ENCODE peak calls at places on chromosomes 2 and 18, in four cellular contexts. One of them, this sample, is unnamed.

GRCh38 chr18:24112874-24113615 is 25.8 kb upstream of the CABYR start:
- DNase-seq in CD4-positive, CD25-positive, alpha-beta regulatory T cell: no peak
- DNase-seq in psoas muscle: no peak
- DNase-seq in IMR-90: peak; percentile 69
- DNase-seq in this sample: no peak

GRCh38 chr2:72931280-72931910 is 14.1 kb downstream of the EMX1 start:
- DNase-seq in IMR-90: peak; percentile 59
- DNase-seq in psoas muscle: no peak
- DNase-seq in CD4-positive, CD25-positive, alpha-beta regulatory T cell: no peak
- DNase-seq in this sample: peak; percentile 5

GRCh38 chr2:158943973-158944372 is 24.5 kb upstream of the TANC1 start:
- DNase-seq in IMR-90: no peak
- DNase-seq in CD4-positive, CD25-positive, alpha-beta regulatory T cell: no peak
- DNase-seq in psoas muscle: no peak
- DNase-seq in this sample: no peak

GRCh38 chr18:37422116-37422515 is 143.5 kb downstream of the CELF4 start:
- DNase-seq in IMR-90: no peak
- DNase-seq in CD4-positive, CD25-positive, alpha-beta regulatory T cell: no peak
- DNase-seq in psoas muscle: no peak
- DNase-seq in this sample: no peak

GRCh38 chr2:69579561-69579960 is 64.0 kb downstream of the AAK1 start:
- DNase-seq in IMR-90: no peak
- DNase-seq in CD4-positive, CD25-positive, alpha-beta regulatory T cell: no peak
- DNase-seq in psoas muscle: no peak
- DNase-seq in this sample: no peak

GRCh38 chr2:150566289-150566688 is 78.8 kb upstream of the RND3 start:
- DNase-seq in psoas muscle: no peak
- DNase-seq in IMR-90: peak; percentile 34
- DNase-seq in CD4-positive, CD25-positive, alpha-beta regulatory T cell: no peak
- DNase-seq in this sample: no peak

GRCh38 chr2:126788113-126788512 is 110.6 kb upstream of the TEX51 start:
- DNase-seq in CD4-positive, CD25-positive, alpha-beta regulatory T cell: no peak
- DNase-seq in psoas muscle: no peak
- DNase-seq in IMR-90: no peak
- DNase-seq in this sample: no peak

GRCh38 chr2:191366199-191366598 is 121.0 kb downstream of the MYO1B start:
- DNase-seq in CD4-positive, CD25-positive, alpha-beta regulatory T cell: no peak
- DNase-seq in psoas muscle: no peak
- DNase-seq in IMR-90: peak; percentile 89
- DNase-seq in this sample: no peak

GRCh38 chr2:8676915-8677645 is 4.8 kb upstream of the ID2 start:
- DNase-seq in psoas muscle: no peak
- DNase-seq in CD4-positive, CD25-positive, alpha-beta regulatory T cell: no peak
- DNase-seq in IMR-90: peak; percentile 9
- DNase-seq in this sample: peak; percentile 74

GRCh38 chr18:49967171-49967570 is 153.8 kb upstream of the ACAA2 start:
- DNase-seq in IMR-90: no peak
- DNase-seq in psoas muscle: no peak
- DNase-seq in CD4-positive, CD25-positive, alpha-beta regulatory T cell: no peak
- DNase-seq in this sample: no peak

GRCh38 chr2:212777020-212777491 is 238.5 kb upstream of the ERBB4 start:
- DNase-seq in CD4-positive, CD25-positive, alpha-beta regulatory T cell: peak; percentile 72
- DNase-seq in IMR-90: peak; percentile 46
- DNase-seq in psoas muscle: no peak
- DNase-seq in this sample: no peak

GRCh38 chr2:224442092-224442999 is 40.4 kb upstream of the FAM124B start:
- DNase-seq in CD4-positive, CD25-positive, alpha-beta regulatory T cell: peak; percentile 17
- DNase-seq in psoas muscle: peak; percentile 27
- DNase-seq in IMR-90: no peak
- DNase-seq in this sample: no peak

GRCh38 chr2:83006991-83007390 is 1452.1 kb downstream of the SUCLG1 start:
- DNase-seq in psoas muscle: no peak
- DNase-seq in CD4-positive, CD25-positive, alpha-beta regulatory T cell: no peak
- DNase-seq in IMR-90: no peak
- DNase-seq in this sample: no peak

GRCh38 chr2:197498937-197499593 is 575 bp downstream of the HSPD1 start:
- DNase-seq in psoas muscle: peak; percentile 56
- DNase-seq in IMR-90: peak; percentile 42
- DNase-seq in CD4-positive, CD25-positive, alpha-beta regulatory T cell: peak; percentile 71
- DNase-seq in this sample: peak; percentile 77

GRCh38 chr2:197496695-197497094 is 2.9 kb downstream of the HSPD1 start:
- DNase-seq in IMR-90: no peak
- DNase-seq in CD4-positive, CD25-positive, alpha-beta regulatory T cell: no peak
- DNase-seq in psoas muscle: no peak
- DNase-seq in this sample: no peak

GRCh38 chr2:197498627-197498936 is 1.1 kb downstream of the HSPD1 start:
- DNase-seq in psoas muscle: no peak
- DNase-seq in CD4-positive, CD25-positive, alpha-beta regulatory T cell: no peak
- DNase-seq in IMR-90: no peak
- DNase-seq in this sample: no peak

GRCh38 chr2:197495433-197496134 is 4.1 kb downstream of the HSPD1 start:
- DNase-seq in CD4-positive, CD25-positive, alpha-beta regulatory T cell: no peak
- DNase-seq in IMR-90: no peak
- DNase-seq in psoas muscle: no peak
- DNase-seq in this sample: no peak

GRCh38 chr2:197497301-197497700 is 2.3 kb downstream of the HSPD1 start:
- DNase-seq in psoas muscle: no peak
- DNase-seq in CD4-positive, CD25-positive, alpha-beta regulatory T cell: no peak
- DNase-seq in IMR-90: no peak
- DNase-seq in this sample: no peak
- H3K4me3 ChIP-seq in psoas muscle: peak overlapping the region; percentile 89
- H3K4me3 ChIP-seq in CD4-positive, CD25-positive, alpha-beta regulatory T cell: peak overlapping the region; percentile 89
- H3K4me3 ChIP-seq in IMR-90: no peak overlapping the region
- H3K4me3 ChIP-seq in this sample: no peak overlapping the region

GRCh38 chr2:113075600-113075999 is 7.8 kb downstream of the IL1F10 start:
- DNase-seq in IMR-90: no peak
- DNase-seq in psoas muscle: no peak
- DNase-seq in CD4-positive, CD25-positive, alpha-beta regulatory T cell: no peak
- DNase-seq in this sample: no peak
- H3K4me1 ChIP-seq in IMR-90: no peaks in the 10 kb centered on the region
- H3K4me1 ChIP-seq in psoas muscle: no peaks in the 10 kb centered on the region
- H3K4me1 ChIP-seq in CD4-positive, CD25-positive, alpha-beta regulatory T cell: no peaks in the 10 kb centered on the region
- H3K4me1 ChIP-seq in this sample: no peaks in the 10 kb centered on the region

DNA sequence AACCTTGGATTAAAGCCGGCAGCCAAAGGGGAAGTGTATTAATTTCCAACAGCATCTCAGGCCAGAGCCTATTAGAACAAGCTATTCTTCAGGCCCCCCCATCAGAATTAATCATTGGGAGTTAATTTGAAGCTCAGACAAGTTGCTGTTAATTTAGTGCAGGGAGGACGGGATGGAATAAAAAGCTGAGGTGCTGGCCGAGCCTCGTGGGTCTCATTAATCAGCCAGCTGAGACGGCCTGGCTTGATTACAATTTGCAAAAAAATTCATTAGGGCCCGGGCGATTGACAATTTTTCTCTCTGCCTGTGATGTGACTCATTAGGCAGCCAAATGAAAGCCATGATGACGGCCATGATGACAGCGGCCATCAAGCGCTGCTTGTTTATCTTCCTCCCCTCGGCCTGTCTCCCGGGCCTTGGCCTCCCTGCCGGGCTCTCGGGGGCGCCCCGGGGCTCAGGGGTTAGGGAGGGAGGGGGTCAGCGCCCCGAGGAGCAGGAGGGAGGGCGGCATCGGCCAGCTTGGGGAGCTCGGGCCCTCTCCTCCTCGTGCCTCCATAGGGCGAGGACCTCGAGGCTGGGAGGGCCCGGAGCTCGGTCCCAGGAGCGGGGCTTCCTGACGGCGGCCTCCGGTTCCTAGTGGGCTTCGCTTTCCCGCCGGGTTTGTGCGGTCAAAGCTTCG is 5.2 kb downstream of the GBX2 start:
- DNase-seq in CD4-positive, CD25-positive, alpha-beta regulatory T cell: no peak
- DNase-seq in IMR-90: no peak
- DNase-seq in psoas muscle: no peak
- DNase-seq in this sample: no peak
- H3K27me3 ChIP-seq in CD4-positive, CD25-positive, alpha-beta regulatory T cell: no peaks in the 10 kb centered on the region
- H3K27me3 ChIP-seq in IMR-90: peaks cover 98% of the 10 kb centered on the region
- H3K27me3 ChIP-seq in psoas muscle: peaks cover 82% of the 10 kb centered on the region
- H3K27me3 ChIP-seq in this sample: peaks cover 6% of the 10 kb centered on the region

DNA sequence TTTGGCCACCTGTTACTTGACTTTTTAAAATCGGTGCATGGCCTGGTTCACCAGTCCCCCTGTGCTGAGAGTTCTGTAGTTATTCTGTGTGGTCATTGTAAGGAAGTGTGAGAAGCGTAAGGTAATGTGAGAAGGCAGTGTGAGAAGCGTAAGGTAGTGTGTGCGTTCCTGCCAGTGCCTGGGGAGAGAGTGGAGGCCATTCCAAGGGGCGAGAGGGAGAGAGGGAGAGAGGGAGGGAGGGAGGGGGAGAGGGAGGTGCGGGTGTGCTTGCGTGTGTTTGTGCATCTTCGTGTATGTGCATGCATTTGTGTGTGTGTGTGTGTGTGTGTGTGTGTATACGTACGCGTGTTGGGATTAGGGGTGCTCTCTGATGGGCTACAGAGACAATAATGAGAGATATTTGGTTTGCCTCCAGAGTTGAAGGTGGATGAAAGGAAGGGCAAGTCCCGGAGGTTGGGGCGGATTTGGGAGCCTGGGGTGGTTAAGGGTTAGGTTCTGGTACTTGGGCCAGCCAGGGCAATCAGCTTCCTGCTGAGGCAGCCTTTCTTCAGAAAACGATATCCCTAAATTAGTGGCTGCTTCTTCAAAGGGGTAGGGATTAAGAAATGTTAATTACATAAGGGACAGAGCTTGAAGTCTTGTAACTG is 53.7 kb downstream of the SGPP2 start:
- DNase-seq in CD4-positive, CD25-positive, alpha-beta regulatory T cell: no peak
- DNase-seq in IMR-90: no peak
- DNase-seq in psoas muscle: no peak
- DNase-seq in this sample: no peak
- H3K4me3 ChIP-seq in CD4-positive, CD25-positive, alpha-beta regulatory T cell: no peak overlapping the region
- H3K4me3 ChIP-seq in IMR-90: no peak overlapping the region
- H3K4me3 ChIP-seq in psoas muscle: no peak overlapping the region
- H3K4me3 ChIP-seq in this sample: no peak overlapping the region